ENCODE peak calls at places on chromosome 14, in five cellular contexts. X, B, P, J and S are unnamed samples.

GRCh38 chr14:68373847-68374582 is 418.9 kb downstream of the ZFP36L1 start:
- DNase-seq in P (no peak), J (no peak), B (no peak), X (no peak), S (no peak)

GRCh38 chr14:33773205-33774030 is 177.5 kb downstream of the EGLN3 start:
- DNase-seq in X (no peak), P (no peak), B (no peak), J (no peak), S (no peak)

GRCh38 chr14:52071675-52072074 is 2.8 kb upstream of the NID2 start:
- DNase-seq in P (no peak), J (no peak), X (no peak), B (no peak), S (no peak)

GRCh38 chr14:20435454-20436362 is at the start of gene KLHL33:
- DNase-seq in P (no peak), J (no peak), X (no peak), B (no peak), S (no peak)

GRCh38 chr14:72301352-72301751 is 369.1 kb downstream of the RGS6 start:
- DNase-seq in X (no peak), B (no peak), J (no peak), P (no peak), S (no peak)

GRCh38 chr14:71726639-71727085 is 205.6 kb upstream of the RGS6 start:
- DNase-seq in B (no peak), P (no peak), X (no peak), J (no peak), S (no peak)

GRCh38 chr14:92417759-92418158 is 94.8 kb downstream of the SLC24A4 start:
- DNase-seq in P (no peak), X (no peak), J (no peak), B (no peak), S (no peak)

GRCh38 chr14:37903561-37904191 is 304.0 kb upstream of the SSTR1 start:
- DNase-seq in P (no peak), J (peak), B (peak), X (no peak), S (no peak)

GRCh38 chr14:29321646-29322045 is 555.1 kb downstream of the FOXG1 start:
- DNase-seq in J (no peak), B (no peak), P (no peak), X (no peak), S (no peak)

GRCh38 chr14:48805315-48805714 is 780.9 kb downstream of the RPS29 start:
- DNase-seq in J (peak), X (no peak), B (no peak), P (no peak), S (no peak)

GRCh38 chr14:39451811-39452210 is 19.6 kb upstream of the FBXO33 start:
- DNase-seq in J (no peak), B (no peak), P (no peak), X (no peak), S (no peak)

DNA sequence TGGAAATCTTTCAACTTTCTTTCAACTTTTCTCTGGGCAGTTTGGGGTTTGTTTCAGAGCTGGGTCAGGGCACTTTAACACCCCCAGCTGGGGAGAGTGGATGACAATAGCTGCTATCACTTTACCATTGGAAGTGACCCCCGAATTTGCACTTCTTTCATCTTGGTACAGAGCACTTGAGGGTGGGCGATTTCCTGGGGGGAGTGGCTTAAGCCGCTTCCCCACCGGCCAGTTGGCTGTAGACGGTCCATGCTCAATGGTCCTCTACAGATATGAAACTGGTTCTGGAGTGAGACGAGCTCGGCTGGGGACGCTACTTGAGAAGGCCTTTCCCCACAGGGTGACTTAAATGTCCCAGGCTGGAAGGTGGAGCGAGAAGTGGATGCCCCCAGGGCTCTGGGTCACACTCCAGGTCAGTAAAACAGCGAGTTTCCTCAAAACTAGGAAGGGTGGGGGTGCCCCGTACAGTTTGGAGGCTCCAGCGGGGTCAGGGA is at the start of gene VRTN:
- DNase-seq in X (no peak), J (no peak), P (no peak), B (no peak), S (no peak)
- TF ChIP-seq POLR2AphosphoS5 in X (no peak), J (no peak), P (no peak), B (no peak), S (no peak)

DNA sequence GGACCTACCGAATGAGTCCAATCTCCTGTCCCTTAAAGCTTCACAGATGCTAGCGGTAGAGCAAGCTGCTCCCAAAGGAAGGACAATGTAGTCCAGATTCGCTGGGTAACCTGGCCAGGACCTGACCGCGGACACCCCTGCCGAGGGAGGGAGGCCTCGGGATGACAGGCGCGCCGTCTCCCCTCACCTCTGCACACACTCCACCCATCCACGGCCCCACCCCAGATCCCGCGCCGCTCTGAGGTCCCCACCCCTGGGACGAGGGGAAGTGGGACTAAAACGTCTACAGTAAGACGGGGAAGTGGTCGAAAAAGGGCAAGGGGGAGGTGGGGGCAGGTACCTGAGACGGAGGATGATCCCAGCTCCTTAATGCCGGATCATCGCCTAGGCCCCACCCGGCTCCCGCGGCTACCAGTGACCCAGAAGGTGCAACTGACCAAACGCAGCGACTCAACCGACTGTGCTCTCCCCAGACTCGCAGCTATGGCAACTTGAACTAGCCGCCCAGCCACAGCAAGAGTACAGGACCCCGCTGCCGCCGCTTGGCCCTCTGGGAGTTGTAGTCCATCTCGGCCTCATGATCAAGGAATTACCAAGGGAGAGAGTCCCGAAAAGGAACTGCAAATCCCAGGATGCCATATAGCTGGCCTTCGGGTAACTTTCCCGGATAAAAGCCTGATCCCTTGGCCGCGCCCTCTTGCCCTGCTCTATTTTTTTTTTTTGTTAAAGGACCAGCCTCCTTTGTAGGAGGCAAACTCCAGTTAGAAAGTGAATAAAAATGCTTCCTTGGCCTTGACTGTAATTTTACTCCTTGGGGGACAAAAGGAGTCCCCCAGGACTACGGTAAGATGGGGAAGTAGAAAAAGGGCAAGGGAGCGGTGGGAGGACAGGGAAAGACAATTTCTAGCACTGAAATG is at the start of gene CEP128:
- DNase-seq in P (peak), B (peak), J (peak), X (peak), S (peak)
- TF ChIP-seq POLR2A in P (peak), B (peak), J (peak), X (no peak), S (peak)

GRCh38 chr14:104638190-104638589 is 33.6 kb upstream of the TMEM179 start:
- DNase-seq in B (no peak), X (no peak), P (no peak), J (no peak), S (no peak)

GRCh38 chr14:104639481-104639880 is 34.9 kb upstream of the TMEM179 start:
- DNase-seq in J (no peak), B (no peak), P (no peak), X (no peak), S (no peak)

GRCh38 chr14:104638927-104639450 is 34.4 kb upstream of the TMEM179 start:
- DNase-seq in P (no peak), B (no peak), J (no peak), X (no peak), S (no peak)

GRCh38 chr14:104640681-104641080 is 36.1 kb upstream of the TMEM179 start:
- DNase-seq in B (no peak), J (no peak), X (no peak), P (no peak), S (no peak)

DNA sequence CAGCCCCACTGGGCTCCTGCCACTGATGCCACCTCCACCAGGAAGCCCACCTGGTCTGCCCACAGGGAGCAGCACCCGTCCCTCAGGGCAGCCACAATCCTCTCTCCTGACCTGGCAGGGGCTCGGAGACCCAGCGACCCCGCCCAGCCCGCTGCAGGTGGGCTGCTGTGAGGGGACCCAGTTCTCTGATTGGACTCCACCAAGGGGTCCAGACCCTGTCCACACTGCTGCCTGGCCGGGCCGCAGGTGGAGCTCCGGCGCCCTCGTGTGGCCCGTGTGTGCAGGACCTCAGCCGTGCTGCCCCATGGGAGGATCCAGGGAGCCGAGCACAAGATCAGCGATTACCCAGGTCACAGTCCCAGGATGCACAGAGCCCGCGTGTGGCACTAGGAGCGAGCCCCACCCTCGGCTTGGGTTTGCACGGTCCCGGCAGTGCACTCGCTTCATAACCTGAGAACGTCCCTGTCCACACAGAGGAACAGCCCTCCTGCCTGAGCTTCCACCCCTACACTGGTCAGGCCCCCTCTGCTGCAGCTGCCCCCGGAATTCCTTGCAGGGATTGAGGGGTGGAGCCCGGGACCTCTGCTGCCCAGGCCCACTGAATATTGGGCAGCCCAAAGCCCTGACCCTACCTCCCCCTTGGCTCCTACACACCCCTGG is 35.4 kb upstream of the TMEM179 start:
- DNase-seq in J (peak), B (peak), X (peak), P (no peak), S (peak)
- TF ChIP-seq TAF1 in J (no peak), B (no peak), X (no peak), P (no peak), S (no peak)

DNA sequence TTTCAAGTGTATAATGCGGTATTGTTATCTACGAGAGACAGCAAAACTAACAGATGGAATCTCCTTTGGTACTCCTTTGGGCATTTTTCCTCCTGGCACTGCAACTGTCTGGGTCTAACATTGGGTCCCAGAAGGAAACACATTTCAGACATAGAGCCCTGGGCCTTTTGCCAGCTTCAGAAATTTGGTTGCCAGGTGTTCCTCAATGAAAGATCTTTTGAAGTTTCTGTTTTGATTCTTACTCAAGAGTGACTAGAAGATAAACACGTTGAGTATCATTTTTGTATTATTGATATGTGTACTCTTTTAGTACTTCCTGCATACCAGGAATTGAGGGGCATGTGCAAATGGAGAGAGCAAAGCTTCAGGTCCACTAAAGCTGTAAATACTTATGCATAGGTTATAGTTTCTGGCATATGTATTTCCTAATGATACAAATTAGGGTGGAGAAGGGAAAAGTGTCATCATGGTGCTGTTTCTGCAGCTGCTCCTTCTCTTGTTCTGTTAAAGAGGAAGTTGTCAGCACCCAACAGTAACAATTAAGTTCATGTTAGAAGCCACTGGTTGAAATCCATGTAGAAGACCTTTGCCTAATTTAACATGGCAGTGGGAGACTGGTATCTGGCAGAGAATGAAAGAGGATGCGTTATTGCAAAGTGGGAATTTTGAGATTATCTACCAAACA is 53.5 kb downstream of the SLC38A6 start:
- DNase-seq in P (peak), J (no peak), X (no peak), B (no peak), S (no peak)
- TF ChIP-seq POLR2AphosphoS5 in P (no peak), J (no peak), X (no peak), B (no peak), S (no peak)

DNA sequence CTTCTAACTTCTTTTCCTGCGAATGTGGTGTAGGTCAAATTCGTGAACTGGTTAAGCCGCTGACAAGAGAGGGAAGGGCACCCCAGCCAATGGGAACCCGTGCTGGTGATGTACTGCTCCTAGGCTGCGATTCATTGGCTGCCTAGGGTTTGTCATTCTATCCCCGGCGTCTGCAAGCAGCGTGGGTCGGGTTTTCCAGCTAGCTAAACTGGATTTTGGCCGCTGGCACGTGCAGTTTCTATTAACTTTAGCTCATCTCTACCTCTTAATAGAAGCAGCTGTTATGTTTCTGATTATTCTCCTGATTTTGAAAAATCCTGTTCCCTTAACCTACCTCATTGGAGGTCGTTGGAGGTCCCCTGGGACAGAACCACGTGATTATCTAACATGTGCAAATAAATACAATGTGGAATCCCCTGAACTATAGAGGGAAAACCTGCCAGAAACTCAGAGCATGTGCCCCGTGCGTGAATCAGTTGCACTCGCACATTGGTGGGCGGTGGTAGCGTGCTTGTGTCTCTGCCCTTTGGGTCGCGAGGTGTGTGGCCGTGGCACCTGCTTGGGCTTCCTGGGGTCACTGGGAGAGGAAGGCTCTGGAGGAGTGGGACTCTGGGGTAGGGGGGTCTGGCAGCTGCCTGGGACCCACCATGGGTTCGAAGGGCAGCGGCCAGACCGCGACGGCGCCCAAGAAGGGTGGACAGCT is 876 bp upstream of the PPM1A start:
- DNase-seq in X (peak), P (peak), B (peak), J (peak), S (peak)
- TF ChIP-seq POLR2A in X (no peak), P (peak), B (no peak), J (no peak), S (peak)

DNA sequence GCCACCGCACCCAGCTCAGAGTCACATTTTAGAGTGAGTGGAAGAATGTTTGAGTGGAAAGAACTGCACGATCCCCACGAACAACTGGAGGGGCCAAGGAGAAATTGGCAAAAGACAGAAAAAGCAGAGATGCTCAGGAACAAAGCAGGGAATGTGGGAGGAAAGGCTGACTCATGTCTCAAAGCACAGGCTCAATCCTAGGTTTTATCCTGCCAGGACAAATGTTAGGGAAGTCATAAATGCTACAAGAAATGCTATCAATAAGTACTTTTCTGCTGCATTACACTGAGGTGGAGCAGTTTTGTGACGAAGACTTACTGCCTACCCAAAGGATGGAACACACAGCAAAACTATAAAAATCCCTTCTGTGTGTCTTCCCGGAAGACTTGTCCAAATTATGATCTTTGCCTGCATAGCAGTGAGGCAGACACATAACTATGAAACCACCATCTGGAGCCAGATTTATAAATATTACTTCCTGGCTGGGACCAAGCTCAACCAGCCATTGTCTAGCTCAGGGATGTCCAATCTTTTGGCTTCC is 26.7 kb downstream of the NIN start:
- DNase-seq in X (no peak), J (no peak), P (no peak), B (no peak), S (no peak)
- TF ChIP-seq TAF1 in X (no peak), J (no peak), P (no peak), B (no peak), S (no peak)

GRCh38 chr14:101563352-101563653 is 2.0 kb downstream of the DIO3 start:
- DNase-seq in B (no peak), X (no peak), P (no peak), J (no peak), S (no peak)

GRCh38 chr14:101561145-101561896 is at the start of gene DIO3:
- DNase-seq in J (no peak), P (no peak), X (no peak), B (no peak), S (no peak)

GRCh38 chr14:101563654-101564443 is 2.6 kb downstream of the DIO3 start:
- DNase-seq in J (no peak), X (no peak), P (no peak), B (no peak), S (no peak)

GRCh38 chr14:101561897-101562490 is 699 bp downstream of the DIO3 start:
- DNase-seq in X (no peak), P (no peak), B (no peak), J (no peak), S (no peak)

DNA sequence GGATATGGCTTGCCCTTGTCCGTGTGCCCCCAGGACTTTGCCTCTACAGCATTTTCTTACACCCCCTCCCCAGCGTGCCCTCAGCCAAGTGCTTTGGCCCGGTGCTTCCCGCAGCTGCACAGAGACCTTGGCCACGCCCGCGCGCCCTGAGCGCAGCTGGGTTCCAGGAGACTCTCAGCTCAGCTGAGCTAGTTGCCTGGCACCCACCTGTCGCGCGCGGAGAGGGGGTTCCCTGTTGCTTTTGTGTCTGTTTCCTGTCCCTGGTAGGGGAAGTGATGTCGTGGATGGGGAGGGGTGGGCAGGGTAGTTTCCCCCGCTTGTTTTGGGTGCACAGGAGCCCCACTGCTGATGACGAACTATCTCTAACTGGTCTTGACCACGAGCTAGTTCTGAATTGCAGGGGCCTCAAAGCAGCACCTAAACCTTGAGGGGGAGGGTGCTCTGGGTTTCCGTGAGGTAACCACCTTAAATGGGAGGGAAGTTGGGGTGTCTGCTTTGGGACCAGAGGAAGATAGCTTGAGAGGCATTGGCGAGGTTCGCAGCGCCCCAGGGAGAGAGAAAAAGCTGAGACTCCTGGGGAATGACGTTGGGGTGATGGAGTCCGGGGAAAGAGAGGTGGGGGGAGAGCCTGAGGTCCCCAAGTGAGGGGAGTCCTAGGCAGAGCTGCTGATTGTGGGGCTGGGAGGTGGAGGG is 1.5 kb downstream of the DIO3 start:
- DNase-seq in X (no peak), P (no peak), B (no peak), J (no peak), S (no peak)
- TF ChIP-seq POLR2AphosphoS5 in X (no peak), P (no peak), B (no peak), J (no peak), S (no peak)

GRCh38 chr14:63654346-63654745 is 12.7 kb upstream of the WDR89 start:
- DNase-seq in J (no peak), X (no peak), B (no peak), P (no peak), S (no peak)

GRCh38 chr14:63644741-63645140 is 3.1 kb upstream of the WDR89 start:
- DNase-seq in P (no peak), B (no peak), J (no peak), X (no peak), S (no peak)

GRCh38 chr14:63652406-63652805 is 10.7 kb upstream of the WDR89 start:
- DNase-seq in B (no peak), J (no peak), X (no peak), P (no peak), S (no peak)

GRCh38 chr14:63647696-63648410 is 6.2 kb upstream of the WDR89 start:
- DNase-seq in P (no peak), B (no peak), J (no peak), X (no peak), S (no peak)

GRCh38 chr14:63650336-63650952 is 8.8 kb upstream of the WDR89 start:
- DNase-seq in P (peak), J (no peak), B (no peak), X (no peak), S (no peak)
- TF ChIP-seq POLR2A in P (no peak), J (no peak), B (no peak), X (no peak), S (no peak)